ENCODE peak calls at places on chromosomes 5 and 9, in four cellular contexts. One of them, this sample, is unnamed.
A peak's percentile ranks its signal among the peaks of the same experiment; 100 is the strongest.

GRCh38 chr9:70856411-70856810 is 265.0 kb downstream of the TRPM3 start:
- DNase-seq in HCT116: no peak
- DNase-seq in K562: no peak
- DNase-seq in SK-N-SH: no peak
- DNase-seq in this sample: no peak

GRCh38 chr9:12705738-12706391 is 12.7 kb downstream of the TYRP1 start:
- DNase-seq in HCT116: no peak
- DNase-seq in K562: no peak
- DNase-seq in SK-N-SH: no peak
- DNase-seq in this sample: peak; percentile 87

GRCh38 chr9:84123648-84124406 is 143.2 kb downstream of the RMI1 start:
- DNase-seq in HCT116: no peak
- DNase-seq in K562: peak; percentile 22
- DNase-seq in SK-N-SH: no peak
- DNase-seq in this sample: no peak

GRCh38 chr5:134092875-134093274 is 21.6 kb upstream of the TCF7 start:
- DNase-seq in HCT116: no peak
- DNase-seq in K562: no peak
- DNase-seq in SK-N-SH: no peak
- DNase-seq in this sample: no peak

GRCh38 chr5:33476992-33477391 is 36.2 kb downstream of the TARS1 start:
- DNase-seq in HCT116: no peak
- DNase-seq in K562: no peak
- DNase-seq in SK-N-SH: no peak
- DNase-seq in this sample: no peak

GRCh38 chr5:142364251-142365145 is 39.7 kb upstream of the SPRY4 start:
- DNase-seq in HCT116: no peak
- DNase-seq in K562: peak; percentile 76
- DNase-seq in SK-N-SH: no peak
- DNase-seq in this sample: no peak

GRCh38 chr9:72899734-72900477 is 52.9 kb downstream of the ALDH1A1 start:
- DNase-seq in HCT116: no peak
- DNase-seq in K562: no peak
- DNase-seq in SK-N-SH: no peak
- DNase-seq in this sample: no peak

GRCh38 chr9:137453643-137454081 is 5.5 kb downstream of the NSMF start:
- DNase-seq in HCT116: no peak
- DNase-seq in K562: peak; percentile 90
- DNase-seq in SK-N-SH: peak; percentile 93
- DNase-seq in this sample: peak; percentile 86

GRCh38 chr5:170720179-170720578 is 63.3 kb upstream of the GABRP start:
- DNase-seq in HCT116: no peak
- DNase-seq in K562: no peak
- DNase-seq in SK-N-SH: no peak
- DNase-seq in this sample: no peak

GRCh38 chr5:110150199-110150598 is 460.5 kb downstream of the MAN2A1 start:
- DNase-seq in HCT116: no peak
- DNase-seq in K562: no peak
- DNase-seq in SK-N-SH: no peak
- DNase-seq in this sample: no peak

GRCh38 chr9:112868956-112869594 is 21.6 kb downstream of the SLC46A2 start:
- DNase-seq in HCT116: no peak
- DNase-seq in K562: no peak
- DNase-seq in SK-N-SH: no peak
- DNase-seq in this sample: no peak

GRCh38 chr9:111178361-111179043 is 140.2 kb upstream of the LPAR1 start:
- DNase-seq in HCT116: no peak
- DNase-seq in K562: no peak
- DNase-seq in SK-N-SH: no peak
- DNase-seq in this sample: no peak

GRCh38 chr5:87401626-87402025 is 11.1 kb downstream of the CCNH start:
- DNase-seq in HCT116: no peak
- DNase-seq in K562: no peak
- DNase-seq in SK-N-SH: no peak
- DNase-seq in this sample: no peak

GRCh38 chr9:115157245-115157674 is 39.3 kb upstream of the TNC start:
- DNase-seq in HCT116: peak; percentile 49
- DNase-seq in K562: no peak
- DNase-seq in SK-N-SH: no peak
- DNase-seq in this sample: no peak

GRCh38 chr5:2542026-2542425 is 209.5 kb downstream of the IRX2 start:
- DNase-seq in HCT116: no peak
- DNase-seq in K562: no peak
- DNase-seq in SK-N-SH: no peak
- DNase-seq in this sample: no peak

GRCh38 chr5:89105836-89106235 is 222.9 kb upstream of the MEF2C start:
- DNase-seq in HCT116: no peak
- DNase-seq in K562: no peak
- DNase-seq in SK-N-SH: no peak
- DNase-seq in this sample: no peak

GRCh38 chr5:108084105-108084504 is 297.8 kb downstream of the FBXL17 start:
- DNase-seq in HCT116: no peak
- DNase-seq in K562: no peak
- DNase-seq in SK-N-SH: peak; percentile 11
- DNase-seq in this sample: peak; percentile 59

GRCh38 chr5:170440771-170441370 is 51.7 kb upstream of the KCNMB1 start:
- DNase-seq in HCT116: no peak
- DNase-seq in K562: no peak
- DNase-seq in SK-N-SH: no peak
- DNase-seq in this sample: no peak

GRCh38 chr5:141669519-141669918 is 12.5 kb downstream of the ARAP3 start:
- DNase-seq in HCT116: no peak
- DNase-seq in K562: peak; percentile 42
- DNase-seq in SK-N-SH: no peak
- DNase-seq in this sample: no peak

GRCh38 chr5:7422719-7423118 is 26.8 kb downstream of the ADCY2 start:
- DNase-seq in HCT116: no peak
- DNase-seq in K562: no peak
- DNase-seq in SK-N-SH: no peak
- DNase-seq in this sample: no peak

GRCh38 chr9:34610434-34611206 is 1.3 kb downstream of the RPP25L start:
- DNase-seq in HCT116: no peak
- DNase-seq in K562: no peak
- DNase-seq in SK-N-SH: no peak
- DNase-seq in this sample: no peak

GRCh38 chr9:136020206-136020605 is 59.0 kb upstream of the UBAC1 start:
- DNase-seq in HCT116: no peak
- DNase-seq in K562: no peak
- DNase-seq in SK-N-SH: peak; percentile 16
- DNase-seq in this sample: no peak

GRCh38 chr9:136171009-136171800 is 33.7 kb downstream of the LHX3 start:
- DNase-seq in HCT116: no peak
- DNase-seq in K562: no peak
- DNase-seq in SK-N-SH: no peak
- DNase-seq in this sample: peak; percentile 66

GRCh38 chr5:115087951-115088350 is 81.8 kb downstream of the TRIM36 start:
- DNase-seq in HCT116: no peak
- DNase-seq in K562: no peak
- DNase-seq in SK-N-SH: no peak
- DNase-seq in this sample: no peak

GRCh38 chr5:134072471-134073220 is 41.8 kb upstream of the TCF7 start:
- DNase-seq in HCT116: no peak
- DNase-seq in K562: no peak
- DNase-seq in SK-N-SH: no peak
- DNase-seq in this sample: no peak

GRCh38 chr9:135478858-135479468 is 619 bp upstream of the PPP1R26 start:
- DNase-seq in HCT116: no peak
- DNase-seq in K562: peak; percentile 38
- DNase-seq in SK-N-SH: peak; percentile 80
- DNase-seq in this sample: peak; percentile 65

GRCh38 chr9:127714916-127715442 is 484 bp downstream of the PTRH1 start:
- DNase-seq in HCT116: no peak
- DNase-seq in K562: no peak
- DNase-seq in SK-N-SH: peak; percentile 75
- DNase-seq in this sample: no peak
- TF ChIP-seq JUND in HCT116: no peak
- TF ChIP-seq JUND in K562: no peak
- TF ChIP-seq JUND in SK-N-SH: no peak
- TF ChIP-seq JUND in this sample: no peak

GRCh38 chr9:17555362-17556054 is 23.4 kb upstream of the SH3GL2 start:
- DNase-seq in HCT116: no peak
- DNase-seq in K562: no peak
- DNase-seq in SK-N-SH: no peak
- DNase-seq in this sample: no peak
- TF ChIP-seq JUND in HCT116: no peak
- TF ChIP-seq JUND in K562: no peak
- TF ChIP-seq JUND in SK-N-SH: no peak
- TF ChIP-seq JUND in this sample: no peak

DNA sequence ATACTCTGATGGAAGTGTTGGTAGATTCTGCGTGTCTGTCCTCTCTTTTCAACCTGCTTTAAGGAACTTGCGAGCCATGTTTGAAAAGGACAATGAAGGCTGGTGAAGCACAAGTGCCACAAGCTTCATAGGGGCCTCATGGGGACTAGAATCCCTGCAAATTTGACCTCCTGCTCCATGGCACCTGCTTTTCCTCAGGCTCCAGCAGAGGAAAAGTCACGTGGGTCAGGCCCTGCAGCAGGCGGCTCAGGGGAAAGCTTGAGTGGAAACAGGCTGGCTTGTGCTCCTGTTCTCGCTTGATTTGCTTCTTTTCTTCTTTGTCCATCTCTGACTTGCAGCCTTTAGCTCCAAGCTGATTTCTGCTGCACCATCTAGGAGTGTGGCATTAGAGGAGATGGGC is 187.6 kb upstream of the MAST4 start:
- DNase-seq in HCT116: no peak
- DNase-seq in K562: no peak
- DNase-seq in SK-N-SH: no peak
- DNase-seq in this sample: no peak
- TF ChIP-seq JUND in HCT116: no peak
- TF ChIP-seq JUND in K562: no peak
- TF ChIP-seq JUND in SK-N-SH: no peak
- TF ChIP-seq JUND in this sample: no peak

GRCh38 chr9:108244676-108245075 is 611.1 kb downstream of the ACTL7B start:
- DNase-seq in HCT116: no peak
- DNase-seq in K562: no peak
- DNase-seq in SK-N-SH: no peak
- DNase-seq in this sample: no peak
- TF ChIP-seq JUND in HCT116: no peak
- TF ChIP-seq JUND in K562: no peak
- TF ChIP-seq JUND in SK-N-SH: no peak
- TF ChIP-seq JUND in this sample: no peak

DNA sequence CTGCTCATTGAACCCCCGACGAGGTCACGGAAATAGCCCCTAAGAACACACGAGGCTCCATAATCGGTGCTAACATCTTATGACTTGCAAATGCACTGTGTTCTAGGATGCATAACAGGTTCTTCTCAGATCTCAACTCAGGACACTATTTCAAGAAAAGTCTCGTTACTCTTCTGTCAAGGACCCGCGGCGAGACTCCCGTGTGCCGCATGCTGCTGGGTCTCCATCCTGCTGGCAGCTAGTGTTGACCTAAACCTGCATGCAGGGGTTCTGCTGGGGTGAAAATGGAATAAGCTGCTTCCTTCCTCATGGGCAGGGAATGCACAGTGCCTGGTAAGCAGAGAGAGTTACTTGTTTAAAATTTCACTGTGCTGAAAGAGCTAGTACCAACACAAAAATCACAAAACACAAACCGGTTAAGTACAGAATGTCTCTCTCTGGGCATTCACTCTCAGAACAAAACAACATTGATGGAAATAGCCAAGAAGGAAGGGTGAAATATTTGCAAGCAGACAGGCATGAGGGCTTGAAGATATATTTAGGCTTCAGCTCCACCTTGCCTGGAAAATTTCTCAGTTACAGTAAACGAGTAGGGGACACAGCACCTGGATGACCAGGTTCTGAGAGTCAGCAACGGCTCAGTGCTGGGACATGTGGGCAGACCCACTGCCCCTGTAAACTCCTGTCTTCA is 416.5 kb downstream of the GADD45G start:
- DNase-seq in HCT116: no peak
- DNase-seq in K562: no peak
- DNase-seq in SK-N-SH: no peak
- DNase-seq in this sample: no peak
- TF ChIP-seq JUND in HCT116: no peak
- TF ChIP-seq JUND in K562: no peak
- TF ChIP-seq JUND in SK-N-SH: no peak
- TF ChIP-seq JUND in this sample: no peak

DNA sequence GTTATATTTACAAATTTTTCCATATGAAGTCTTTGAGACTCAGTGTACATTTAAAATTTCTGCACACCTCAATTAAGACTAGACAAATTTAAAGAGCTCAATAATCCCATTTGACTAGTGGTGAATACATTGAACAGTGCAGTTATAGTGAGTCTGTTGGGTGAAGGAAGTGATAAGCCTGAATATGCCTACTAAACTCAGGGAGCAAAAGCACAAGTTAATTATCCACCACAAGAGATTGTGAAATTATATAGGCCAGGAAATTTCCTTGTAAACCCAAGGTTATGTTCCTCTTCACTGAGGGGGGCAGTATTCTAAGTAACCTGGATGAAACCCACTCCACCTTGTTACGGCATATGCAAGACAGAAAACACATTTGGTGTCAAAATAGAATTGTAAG is 612.9 kb upstream of the DAB2 start:
- DNase-seq in HCT116: no peak
- DNase-seq in K562: no peak
- DNase-seq in SK-N-SH: no peak
- DNase-seq in this sample: no peak
- TF ChIP-seq JUND in HCT116: no peak
- TF ChIP-seq JUND in K562: no peak
- TF ChIP-seq JUND in SK-N-SH: no peak
- TF ChIP-seq JUND in this sample: no peak